ENCODE peak calls at places on chromosomes 3 and 15, in four cellular contexts. S is fibroblast of mammary gland, G is nephron progenitor cell, U is choroid plexus epithelial cell. Z is an unnamed sample.

GRCh38 chr3:42700366-42701288 is 2.0 kb downstream of the HHATL start:
- DNase-seq in U (no peak), G (no peak), S (no peak), Z (no peak)

GRCh38 chr3:120265989-120266388 is 19.0 kb downstream of the GPR156 start:
- DNase-seq in G (no peak), U (no peak), S (no peak), Z (no peak)

GRCh38 chr15:80832676-80833075 is 53.5 kb downstream of the CEMIP start:
- DNase-seq in G (no peak), S (no peak), U (no peak), Z (no peak)

GRCh38 chr15:75217012-75217411 is 15.3 kb downstream of the C15orf39 start:
- DNase-seq in G (no peak), S (no peak), U (no peak), Z (no peak)

GRCh38 chr15:67769468-67770097 is 55.7 kb upstream of the SKOR1 start:
- DNase-seq in U (no peak), G (no peak), S (no peak), Z (no peak)

GRCh38 chr3:9704343-9705322 is 1.0 kb downstream of the CPNE9 start:
- DNase-seq in S (peak), U (peak), G (peak), Z (peak)

GRCh38 chr3:71152039-71152891 is 431.3 kb downstream of the FOXP1 start:
- DNase-seq in G (no peak), U (no peak), S (no peak), Z (no peak)

GRCh38 chr15:85687329-85687728 is 107.4 kb downstream of the KLHL25 start:
- DNase-seq in G (no peak), S (no peak), U (no peak), Z (no peak)

GRCh38 chr3:87120850-87121249 is 106.3 kb upstream of the CHMP2B start:
- DNase-seq in S (no peak), G (no peak), U (no peak), Z (no peak)

GRCh38 chr3:50112462-50112861 is 23.7 kb downstream of the RBM5 start:
- DNase-seq in G (no peak), U (no peak), S (no peak), Z (no peak)

GRCh38 chr3:196620228-196620627 is 19.3 kb upstream of the NRROS start:
- DNase-seq in G (no peak), U (peak), S (peak), Z (peak)

GRCh38 chr3:11091088-11091590 is 63.2 kb upstream of the HRH1 start:
- DNase-seq in G (no peak), U (no peak), S (no peak), Z (no peak)

GRCh38 chr3:107927361-107928083 is 163.3 kb downstream of the CD47 start:
- DNase-seq in G (peak), U (peak), S (peak), Z (peak)

GRCh38 chr3:42513521-42513920 is 11.1 kb downstream of the VIPR1 start:
- DNase-seq in S (no peak), G (no peak), U (no peak), Z (no peak)

GRCh38 chr3:119518026-119518425 is 19.7 kb downstream of the TIMMDC1 start:
- DNase-seq in U (no peak), S (no peak), G (no peak), Z (no peak)

GRCh38 chr15:62403164-62403809 is 238.2 kb upstream of the C2CD4B start:
- DNase-seq in S (peak), U (peak), G (no peak), Z (peak)
- TF ChIP-seq CTCF in S (no peak), U (no peak), G (no peak), Z (no peak)

GRCh38 chr15:31049122-31049521 is 52.4 kb downstream of the TRPM1 start:
- DNase-seq in U (no peak), S (no peak), G (no peak), Z (no peak)
- TF ChIP-seq CTCF in U (no peak), S (no peak), G (no peak), Z (no peak)

DNA sequence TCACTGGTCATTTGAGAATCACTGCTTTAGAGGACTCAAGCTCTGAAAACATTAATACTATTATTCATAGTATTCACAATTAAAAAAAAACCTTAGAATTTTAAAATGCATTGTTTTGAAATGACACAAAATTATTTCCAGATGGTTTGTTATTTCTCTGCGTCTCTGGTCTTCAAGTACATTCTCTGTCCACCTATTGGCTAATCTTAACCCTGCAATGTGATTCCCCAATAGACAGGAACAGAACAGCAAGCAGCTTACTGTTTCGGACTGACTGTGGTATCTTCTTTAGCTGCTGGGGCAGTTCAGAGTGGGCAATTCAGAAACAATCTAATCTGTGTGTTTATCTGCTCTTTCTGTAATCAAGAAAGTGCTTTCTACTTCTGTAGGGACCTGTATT is 71.4 kb downstream of the OTOL1 start:
- DNase-seq in U (no peak), G (no peak), S (peak), Z (no peak)
- TF ChIP-seq CTCF in U (no peak), G (no peak), S (no peak), Z (no peak)

GRCh38 chr3:138325990-138326389 is 3.7 kb downstream of the NME9 start:
- DNase-seq in S (no peak), G (no peak), U (no peak), Z (no peak)

GRCh38 chr3:138329127-138329983 is at the start of gene NME9:
- DNase-seq in U (peak), G (peak), S (peak), Z (peak)

GRCh38 chr3:138328341-138328740 is 1.3 kb downstream of the NME9 start:
- DNase-seq in U (peak), S (peak), G (no peak), Z (peak)

GRCh38 chr3:138326866-138327595 is 2.6 kb downstream of the NME9 start:
- DNase-seq in S (no peak), G (no peak), U (no peak), Z (no peak)

DNA sequence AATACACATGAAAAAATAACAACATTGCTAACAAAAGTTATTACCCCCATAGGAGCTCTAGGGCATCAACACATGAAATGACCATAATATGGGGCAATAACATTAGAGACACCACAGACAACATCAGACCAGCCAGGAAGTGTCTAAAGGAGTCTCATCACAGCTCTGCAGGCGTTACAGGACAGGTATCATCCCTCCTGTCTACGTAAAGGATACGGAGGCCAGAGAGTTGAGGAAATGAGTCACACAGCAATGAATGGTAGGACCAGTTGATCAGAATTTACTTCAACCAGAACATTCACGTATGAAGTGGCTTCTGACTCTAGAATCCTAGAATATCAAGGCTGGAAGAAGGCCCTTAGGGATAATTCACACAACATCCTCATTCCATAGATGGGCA is 1.8 kb downstream of the NME9 start:
- DNase-seq in U (peak), S (no peak), G (no peak), Z (no peak)
- TF ChIP-seq CTCF in U (no peak), S (no peak), G (no peak), Z (no peak)

GRCh38 chr3:33145901-33146580 is 32.2 kb downstream of the CRTAP start:
- DNase-seq in U (no peak), S (no peak), G (no peak), Z (no peak)

GRCh38 chr3:33145221-33145900 is 31.5 kb downstream of the CRTAP start:
- DNase-seq in G (no peak), U (peak), S (no peak), Z (no peak)

GRCh38 chr3:33146791-33147445 is 33.1 kb downstream of the CRTAP start:
- DNase-seq in S (peak), G (no peak), U (peak), Z (peak)

GRCh38 chr3:33141006-33141405 is 27.2 kb downstream of the CRTAP start:
- DNase-seq in S (no peak), G (no peak), U (no peak), Z (no peak)

DNA sequence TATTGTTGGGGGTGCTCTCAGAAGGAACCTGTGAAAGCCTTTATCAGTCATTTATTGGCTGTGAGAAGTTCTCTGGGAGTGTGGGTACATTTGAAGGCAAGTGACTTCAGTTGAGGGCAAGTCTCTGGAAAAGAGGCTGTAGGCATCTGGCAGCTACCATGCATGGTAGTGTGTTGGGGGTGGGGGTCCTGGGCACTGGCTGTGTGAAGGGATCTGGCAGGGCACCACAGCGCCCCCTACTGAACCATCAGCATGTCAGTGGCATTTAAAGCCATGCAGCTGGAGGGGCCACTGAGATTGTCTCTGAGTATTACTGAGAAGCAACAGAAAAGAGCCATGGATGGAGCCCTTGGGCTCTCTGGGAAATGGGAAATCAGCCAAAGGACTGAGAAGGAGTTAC is 30.6 kb downstream of the CRTAP start:
- DNase-seq in S (no peak), G (peak), U (no peak), Z (no peak)
- TF ChIP-seq CTCF in S (peak), G (no peak), U (peak), Z (peak)

Z was measured in cardiac fibroblast.